ENCODE peak calls at places on chromosomes 2 and 18, in five cellular contexts. C, A, X, M and Z are unnamed samples.

GRCh38 chr2:128784626-128785306 is 466.1 kb upstream of the HS6ST1 start:
- DNase-seq in A (peak; percentile 5), X (peak; percentile 47), M (no peak), C (no peak), Z (no peak)

GRCh38 chr2:196046123-196046917 is 22.3 kb downstream of the DNAH7 start:
- DNase-seq in M (no peak), X (no peak), A (no peak), C (no peak), Z (no peak)

GRCh38 chr2:20164061-20164733 is 60.7 kb downstream of the SDC1 start:
- DNase-seq in C (no peak), X (no peak), M (no peak), A (no peak), Z (no peak)

GRCh38 chr2:20616341-20616871 is 34.5 kb downstream of the HS1BP3 start:
- DNase-seq in A (no peak), M (peak; percentile 15), C (no peak), X (peak; percentile 53), Z (no peak)

GRCh38 chr18:22983175-22983574 is 50.0 kb downstream of the RBBP8 start:
- DNase-seq in X (no peak), M (no peak), A (no peak), C (no peak), Z (peak; percentile 68)

GRCh38 chr18:39487932-39488331 is 1922.3 kb upstream of the CELF4 start:
- DNase-seq in M (no peak), X (no peak), A (no peak), C (no peak), Z (no peak)

GRCh38 chr2:180291552-180292421 is 284.7 kb upstream of the CWC22 start:
- DNase-seq in M (no peak), C (no peak), A (no peak), X (no peak), Z (no peak)

GRCh38 chr18:46164920-46165319 is 60.7 kb downstream of the HAUS1 start:
- DNase-seq in C (no peak), X (no peak), M (no peak), A (no peak), Z (no peak)

GRCh38 chr2:123380536-123380935 is 644.6 kb upstream of the CNTNAP5 start:
- DNase-seq in M (no peak), A (no peak), X (no peak), C (no peak), Z (no peak)

GRCh38 chr18:24786027-24786426 is 325.6 kb downstream of the HRH4 start:
- DNase-seq in C (no peak), X (no peak), A (no peak), M (no peak), Z (peak; percentile 11)

GRCh38 chr2:22110244-22110651 is 986.5 kb downstream of the TDRD15 start:
- DNase-seq in X (no peak), C (no peak), M (no peak), A (no peak), Z (no peak)

GRCh38 chr2:26982102-26982742 is 11.8 kb downstream of the MAPRE3 start:
- DNase-seq in C (no peak), M (peak; percentile 87), X (no peak), A (peak; percentile 83), Z (peak; percentile 72)

GRCh38 chr2:165067958-165068612 is 112.8 kb upstream of the SLC38A11 start:
- DNase-seq in X (no peak), A (no peak), M (peak; percentile 31), C (no peak), Z (peak; percentile 2)

GRCh38 chr18:9380571-9381390 is 46.2 kb downstream of the TWSG1 start:
- DNase-seq in X (no peak), M (no peak), C (no peak), A (no peak), Z (no peak)
- TF ChIP-seq POLR2AphosphoS5 in X (no peak), M (no peak), C (no peak), A (no peak), Z (no peak)

DNA sequence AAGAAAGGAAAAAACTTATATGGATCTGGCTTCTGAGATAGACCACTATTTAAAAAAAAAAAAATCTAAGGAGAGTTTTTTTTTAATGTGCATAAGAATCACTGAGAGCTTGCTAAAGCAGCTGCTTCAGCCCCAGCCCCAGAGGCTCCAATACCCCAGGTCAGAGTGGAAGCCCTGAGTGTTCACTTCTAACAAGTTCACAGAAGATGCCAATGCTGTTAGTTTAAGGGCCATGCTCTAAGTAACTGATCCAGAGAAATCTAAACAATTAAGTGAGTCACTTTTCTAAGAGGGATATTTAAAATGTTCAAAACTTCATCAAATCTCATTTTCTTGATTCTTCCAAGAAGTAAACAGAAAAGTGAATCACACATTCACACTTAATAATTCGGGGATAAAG is 126.4 kb upstream of the CD226 start:
- DNase-seq in M (no peak), C (no peak), A (no peak), X (no peak), Z (no peak)
- TF ChIP-seq POLR2AphosphoS5 in M (no peak), C (no peak), A (no peak), X (no peak), Z (no peak)

GRCh38 chr2:37324786-37325624 is at the start of gene PRKD3:
- DNase-seq in X (no peak), C (peak; percentile 63), M (peak; percentile 61), A (peak; percentile 64), Z (peak; percentile 72)

GRCh38 chr2:37325625-37326071 is 1.0 kb upstream of the PRKD3 start:
- DNase-seq in X (no peak), M (no peak), A (no peak), C (no peak), Z (no peak)

GRCh38 chr2:37323176-37323575 is 1.5 kb downstream of the PRKD3 start:
- DNase-seq in X (no peak), C (no peak), A (no peak), M (no peak), Z (peak; percentile 49)

GRCh38 chr2:37323770-37324535 is 680 bp downstream of the PRKD3 start:
- DNase-seq in C (no peak), X (peak; percentile 84), M (peak; percentile 53), A (no peak), Z (peak; percentile 71)

DNA sequence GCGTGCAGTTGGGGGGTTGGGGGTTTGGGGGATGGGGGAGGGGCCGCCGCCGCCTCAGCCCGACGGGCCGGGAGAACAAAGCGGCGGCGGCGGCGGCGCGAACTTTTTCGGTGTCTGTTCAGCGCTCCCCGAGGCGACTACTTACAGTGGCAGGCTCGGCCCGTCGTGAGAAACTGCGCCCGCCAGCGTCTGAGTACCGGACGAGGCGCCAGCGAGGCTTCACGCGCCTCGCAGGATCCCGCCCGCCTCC is 172 bp downstream of the PRKD3 start:
- DNase-seq in X (peak; percentile 96), M (peak; percentile 84), C (no peak), A (no peak), Z (no peak)
- TF ChIP-seq POLR2AphosphoS5 in X (peak; percentile 93), M (peak; percentile 22), C (peak; percentile 43), A (no peak), Z (peak; percentile 73)

GRCh38 chr2:147177449-147177848 is 667.4 kb upstream of the ACVR2A start:
- DNase-seq in C (no peak), A (no peak), M (no peak), X (no peak), Z (no peak)
- TF ChIP-seq POLR2AphosphoS5 in C (no peak), A (no peak), M (no peak), X (no peak), Z (no peak)

GRCh38 chr2:11862049-11862448 is 115.6 kb downstream of the LPIN1 start:
- DNase-seq in C (no peak), M (no peak), X (peak; percentile 16), A (no peak), Z (no peak)

GRCh38 chr2:11864724-11865123 is 118.3 kb downstream of the LPIN1 start:
- DNase-seq in C (no peak), X (peak; percentile 22), M (no peak), A (no peak), Z (no peak)

GRCh38 chr2:11865378-11865777 is 118.9 kb downstream of the LPIN1 start:
- DNase-seq in C (no peak), M (no peak), A (no peak), X (peak; percentile 35), Z (no peak)

GRCh38 chr2:11863103-11863502 is 116.7 kb downstream of the LPIN1 start:
- DNase-seq in X (peak; percentile 62), M (no peak), C (no peak), A (no peak), Z (no peak)

GRCh38 chr2:11863513-11864328 is 117.3 kb downstream of the LPIN1 start:
- DNase-seq in X (peak; percentile 90), M (peak; percentile 86), A (peak; percentile 81), C (peak; percentile 52), Z (peak; percentile 88)
- TF ChIP-seq POLR2AphosphoS5 in X (no peak), M (peak; percentile 36), A (peak; percentile 75), C (no peak), Z (no peak)

DNA sequence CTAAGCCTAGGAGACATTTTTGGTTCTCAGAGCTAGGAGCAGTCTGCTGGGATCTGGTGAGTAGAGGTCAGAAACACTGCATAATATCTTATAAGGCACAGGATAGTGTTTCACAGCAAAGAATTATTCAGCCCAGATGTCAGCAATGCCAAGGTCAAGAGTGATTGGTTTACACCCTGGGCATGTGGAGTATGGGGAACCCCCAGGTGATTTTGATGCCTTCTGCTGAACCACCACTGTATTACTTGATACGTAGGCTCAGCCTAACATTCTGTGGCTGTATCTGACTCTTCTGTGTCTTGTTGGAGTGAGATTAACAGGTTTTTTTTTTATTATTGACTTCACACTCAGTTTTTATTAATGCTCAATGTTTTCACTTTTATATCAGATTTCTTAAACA is 6.0 kb downstream of the DDX18 start:
- DNase-seq in C (no peak), X (no peak), M (no peak), A (no peak), Z (no peak)
- TF ChIP-seq POLR2AphosphoS5 in C (no peak), X (no peak), M (no peak), A (no peak), Z (no peak)